ENCODE peak calls at places on chromosomes 16 and 17, in nine cellular contexts. G is stimulated activated CD4-positive, alpha-beta T cell treated with anti-CD3 and anti-CD28 coated beads, Interleukin-2, amount 100 ng/mL, for 48 hours; A is dermis blood vessel endothelial cell; V is stimulated activated naive CD4-positive, alpha-beta T cell treated with Interleukin-2 at 50 U/mL for 16 hours; J is activated T-cell treated with anti-CD3 and anti-CD28 coated beads, Interleukin-2, amount 50 U/mL, for 24 hours; E is NCI-H226; U is iris pigment epithelial cell; I is activated CD8-positive, alpha-beta memory T cell treated with anti-CD3 and anti-CD28 coated beads for 48 hours; Y is Kasumi-1. D is an unnamed sample.

GRCh38 chr16:89613101-89613953 is at the start of gene DPEP1:
- DNase-seq in G (no peak), A (peak; percentile 24), V (no peak), J (no peak), E (peak; percentile 9), U (no peak), I (no peak), Y (peak; percentile 32), D (no peak)

GRCh38 chr17:61837175-61838051 is 25.9 kb downstream of the BRIP1 start:
- DNase-seq in G (peak; percentile 27), A (peak; percentile 88), V (peak; percentile 30), J (peak; percentile 55), E (peak; percentile 27), U (peak; percentile 77), I (no peak), Y (peak; percentile 87), D (peak; percentile 87)

GRCh38 chr16:9650284-9650683 is 531.9 kb downstream of the GRIN2A start:
- DNase-seq in G (no peak), A (no peak), V (no peak), J (no peak), E (no peak), U (no peak), I (no peak), Y (no peak), D (no peak)

GRCh38 chr17:1940810-1941185 is 84.3 kb downstream of the RTN4RL1 start:
- DNase-seq in G (no peak), A (no peak), V (no peak), J (no peak), E (no peak), U (no peak), I (no peak), Y (no peak), D (no peak)

GRCh38 chr17:7836596-7837374 is 2.8 kb downstream of the KDM6B start:
- DNase-seq in G (peak; percentile 58), A (peak; percentile 97), V (peak; percentile 73), J (peak; percentile 68), E (peak; percentile 82), U (peak; percentile 84), I (no peak), Y (peak; percentile 79), D (peak; percentile 98)

GRCh38 chr16:66223176-66223780 is 143.2 kb upstream of the CDH5 start:
- DNase-seq in G (no peak), A (no peak), V (no peak), J (no peak), E (no peak), U (peak; percentile 36), I (no peak), Y (no peak), D (no peak)

GRCh38 chr16:84156342-84156784 is 11.3 kb downstream of the DNAAF1 start:
- DNase-seq in G (no peak), A (no peak), V (no peak), J (no peak), E (peak; percentile 62), U (no peak), I (no peak), Y (peak; percentile 24), D (peak; percentile 25)

GRCh38 chr16:10902999-10903398 is 26.0 kb downstream of the CIITA start:
- DNase-seq in G (no peak), A (no peak), V (no peak), J (no peak), E (no peak), U (no peak), I (no peak), Y (no peak), D (no peak)

GRCh38 chr17:29376667-29377268 is 13.4 kb upstream of the TAOK1 start:
- DNase-seq in G (no peak), A (peak; percentile 33), V (no peak), J (no peak), E (peak; percentile 91), U (peak; percentile 93), I (no peak), Y (peak; percentile 48), D (peak; percentile 82)